ENCODE peak calls at places on chromosomes 7 and 10, in five cellular contexts. I, U, V, D and T are unnamed samples.

GRCh38 chr7:79982151-79982770 is 152.4 kb upstream of the GNAI1 start:
- DNase-seq in I (peak; percentile 67), U (no peak), D (peak; percentile 12), V (no peak), T (peak; percentile 61)

GRCh38 chr7:107660381-107661080 is at the start of gene SLC26A4:
- DNase-seq in I (no peak), D (no peak), V (no peak), U (no peak), T (peak; percentile 52)

GRCh38 chr7:85612514-85612913 is 425.7 kb upstream of the SEMA3D start:
- DNase-seq in V (no peak), U (no peak), D (no peak), I (no peak), T (no peak)

GRCh38 chr10:46525177-46525823 is 31.2 kb downstream of the GPRIN2 start:
- DNase-seq in V (peak; percentile 24), I (peak; percentile 76), D (peak; percentile 92), U (no peak), T (peak; percentile 78)

GRCh38 chr7:54728411-54728810 is 30.6 kb downstream of the SEC61G start:
- DNase-seq in D (no peak), V (no peak), U (no peak), I (no peak), T (no peak)

GRCh38 chr7:108770981-108771728 is 201.5 kb downstream of the DNAJB9 start:
- DNase-seq in V (no peak), D (no peak), I (no peak), U (no peak), T (no peak)

GRCh38 chr7:152760384-152761115 is 998 bp downstream of the ACTR3B start:
- DNase-seq in I (peak; percentile 22), U (no peak), D (no peak), V (no peak), T (peak; percentile 2)

GRCh38 chr10:106410331-106410730 is 754.2 kb downstream of the SORCS1 start:
- DNase-seq in U (no peak), D (no peak), V (no peak), I (no peak), T (no peak)

GRCh38 chr7:36165059-36165458 is 12.0 kb downstream of the EEPD1 start:
- DNase-seq in D (peak; percentile 29), V (no peak), I (peak; percentile 36), U (no peak), T (peak; percentile 4)

GRCh38 chr10:971150-971542 is 17.1 kb upstream of the GTPBP4 start:
- DNase-seq in U (no peak), V (no peak), D (no peak), I (peak; percentile 52), T (peak; percentile 47)

GRCh38 chr7:106018566-106019338 is 55.7 kb downstream of the CDHR3 start:
- DNase-seq in I (peak; percentile 28), U (no peak), D (no peak), V (no peak), T (no peak)

GRCh38 chr7:140841316-140841715 is 83.4 kb downstream of the BRAF start:
- DNase-seq in V (no peak), U (no peak), D (no peak), I (peak; percentile 88), T (no peak)

GRCh38 chr10:112562803-112563663 is 116.0 kb downstream of the VTI1A start:
- DNase-seq in V (no peak), U (no peak), D (no peak), I (peak; percentile 36), T (no peak)

GRCh38 chr10:11823122-11823988 is at the start of gene PROSER2:
- DNase-seq in V (peak; percentile 72), U (peak; percentile 25), D (peak; percentile 20), I (peak; percentile 55), T (peak; percentile 86)

GRCh38 chr7:36583318-36583717 is 141.0 kb downstream of the AOAH start:
- DNase-seq in V (no peak), I (peak; percentile 19), D (no peak), U (no peak), T (peak; percentile 59)

GRCh38 chr7:120241973-120242372 is 31.0 kb upstream of the KCND2 start:
- DNase-seq in D (no peak), I (no peak), U (no peak), V (no peak), T (no peak)

GRCh38 chr7:22357311-22358175 is 589 bp upstream of the RAPGEF5 start:
- DNase-seq in U (peak; percentile 21), V (no peak), D (no peak), I (peak; percentile 5), T (peak; percentile 20)

GRCh38 chr7:73887762-73888161 is 26.8 kb downstream of the TMEM270 start:
- DNase-seq in D (no peak), U (no peak), I (no peak), V (no peak), T (no peak)

GRCh38 chr7:121624922-121625321 is 228.8 kb upstream of the FAM3C start:
- DNase-seq in U (peak; percentile 63), D (peak; percentile 70), I (peak; percentile 15), V (no peak), T (no peak)

GRCh38 chr7:42400961-42401360 is 164.0 kb upstream of the GLI3 start:
- DNase-seq in U (no peak), D (no peak), I (no peak), V (no peak), T (no peak)

GRCh38 chr10:126157127-126157526 is 231.2 kb downstream of the ADAM12 start:
- DNase-seq in V (no peak), I (no peak), U (no peak), D (no peak), T (no peak)

GRCh38 chr7:142445019-142445686 is 187.3 kb upstream of the PRSS58 start:
- DNase-seq in U (no peak), D (no peak), V (no peak), I (no peak), T (no peak)

GRCh38 chr7:18693401-18693800 is 197.9 kb downstream of the HDAC9 start:
- DNase-seq in I (peak; percentile 92), V (no peak), U (peak; percentile 9), D (peak; percentile 78), T (peak; percentile 87)

GRCh38 chr10:42992957-42993390 is 83.9 kb upstream of the RET start:
- DNase-seq in V (no peak), D (no peak), U (no peak), I (no peak), T (no peak)

GRCh38 chr10:14200645-14201534 is 129.8 kb downstream of the FRMD4A start:
- DNase-seq in I (no peak), V (no peak), U (no peak), D (no peak), T (no peak)

GRCh38 chr10:33190406-33190805 is 144.1 kb downstream of the NRP1 start:
- DNase-seq in U (no peak), I (no peak), V (no peak), D (no peak), T (no peak)

GRCh38 chr7:64884085-64884912 is 18.8 kb upstream of the ZNF273 start:
- DNase-seq in U (no peak), I (no peak), D (no peak), V (no peak), T (no peak)

GRCh38 chr7:8161398-8161828 is 100.6 kb downstream of the ICA1 start:
- DNase-seq in U (no peak), V (no peak), D (no peak), I (no peak), T (no peak)

GRCh38 chr7:151687523-151688235 is 168.0 kb upstream of the RHEB start:
- DNase-seq in D (peak; percentile 91), V (peak; percentile 72), I (peak; percentile 92), U (peak; percentile 47), T (peak; percentile 96)

GRCh38 chr7:84454174-84454959 is 259.8 kb upstream of the SEMA3A start:
- DNase-seq in I (peak; percentile 38), V (no peak), D (no peak), U (no peak), T (no peak)

GRCh38 chr7:118949031-118949430 is 724.5 kb downstream of the ANKRD7 start:
- DNase-seq in D (peak; percentile 14), U (no peak), I (peak; percentile 44), V (no peak), T (peak; percentile 0)

GRCh38 chr10:133124357-133125211 is 35.4 kb upstream of the KNDC1 start:
- DNase-seq in I (no peak), D (peak; percentile 6), U (no peak), V (peak; percentile 53), T (peak; percentile 7)
- TF ChIP-seq CTCF in I (peak; percentile 21), D (peak; percentile 37), U (peak; percentile 39), V (peak; percentile 26), T (peak; percentile 27)

GRCh38 chr10:15684768-15685167 is 35.0 kb downstream of the ITGA8 start:
- DNase-seq in D (no peak), I (no peak), V (no peak), U (no peak), T (no peak)

GRCh38 chr10:15695852-15696251 is 23.9 kb downstream of the ITGA8 start:
- DNase-seq in U (no peak), D (no peak), V (no peak), I (no peak), T (no peak)

DNA sequence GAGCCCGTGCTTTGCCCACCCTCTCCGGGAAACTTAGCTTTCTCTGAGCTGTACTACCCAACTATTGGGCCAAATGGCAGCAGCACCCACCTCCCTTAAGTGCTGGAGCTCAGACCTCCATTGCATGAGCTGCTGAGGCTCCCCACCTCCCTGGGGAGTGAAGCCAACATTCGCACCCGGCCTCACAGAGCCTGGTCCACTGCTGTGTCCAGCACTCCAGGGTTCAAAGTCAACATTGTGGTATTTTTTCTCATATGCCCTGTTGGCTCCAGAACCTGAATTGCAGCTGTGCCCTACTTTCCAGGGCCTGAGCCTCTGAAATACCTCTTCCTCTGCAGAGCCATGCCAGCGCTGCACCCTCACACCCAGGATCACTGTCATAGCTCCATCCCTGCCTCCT is 29.7 kb downstream of the ITGA8 start:
- DNase-seq in V (no peak), U (no peak), I (no peak), D (no peak), T (no peak)
- H3K4me3 ChIP-seq in V (no peak overlapping the region), U (no peak overlapping the region), I (no peak overlapping the region), D (no peak overlapping the region), T (no peak overlapping the region)

DNA sequence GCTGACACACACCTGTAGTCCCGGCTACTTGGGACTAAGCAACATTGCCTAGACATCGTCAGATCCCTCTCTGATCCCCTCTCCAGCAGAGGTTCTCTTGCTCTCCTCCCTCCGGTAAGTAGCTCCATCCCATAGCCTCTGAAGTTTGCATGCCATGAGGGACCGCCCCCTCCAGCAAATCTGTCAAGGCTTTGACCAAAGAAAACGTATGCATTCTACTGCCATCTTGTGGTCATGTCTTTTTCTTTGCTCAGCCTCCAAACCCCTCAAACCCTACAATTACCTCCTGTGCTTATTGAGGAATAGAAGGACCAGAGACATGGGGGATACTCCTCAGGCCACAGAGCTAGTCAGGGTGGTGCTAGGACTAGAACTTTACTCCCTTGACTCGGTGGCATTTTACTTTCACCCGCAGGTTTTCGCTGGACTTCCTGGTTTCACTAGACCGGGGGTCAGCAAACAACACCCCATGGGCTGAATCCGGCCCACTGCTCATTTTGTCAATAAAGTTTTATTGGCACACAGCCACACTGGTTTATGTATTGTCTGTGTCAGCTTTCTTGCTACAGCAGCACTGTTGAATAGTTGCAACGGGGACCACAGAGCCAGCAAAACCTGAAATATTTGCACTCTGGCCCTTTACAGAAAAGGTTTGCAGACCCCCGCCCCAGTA is 202.6 kb upstream of the FOXK1 start:
- DNase-seq in D (peak; percentile 63), V (no peak), I (peak; percentile 66), U (peak; percentile 13), T (peak; percentile 2)
- TF ChIP-seq CTCF in D (peak; percentile 61), V (no peak), I (peak; percentile 46), U (peak; percentile 6), T (no peak)

GRCh38 chr7:27169658-27170493 is 4.2 kb downstream of the HOXA10 start:
- DNase-seq in U (no peak), V (no peak), D (no peak), I (no peak), T (no peak)
- H3K4me3 ChIP-seq in U (no peak overlapping the region), V (peak overlapping the region; percentile 24), D (no peak overlapping the region), I (no peak overlapping the region), T (peak overlapping the region; percentile 59)

GRCh38 chr7:128697301-128697905 is 25.3 kb downstream of the GARIN1A start:
- DNase-seq in U (no peak), I (peak; percentile 74), V (peak; percentile 38), D (peak; percentile 38), T (peak; percentile 47)
- TF ChIP-seq CTCF in U (no peak), I (peak; percentile 53), V (no peak), D (peak; percentile 72), T (peak; percentile 42)